ENCODE peak calls at places on chromosome 16, in nine cellular contexts. W is astrocyte of the spinal cord; A is CD4-positive, alpha-beta T cell; L is mesothelial cell of epicardium; E is CD8-positive, alpha-beta T cell; F is GM13977; T is bronchial epithelial cell; U is cardiac fibroblast; C is B cell. Y is an unnamed sample.

GRCh38 chr16:83392743-83393142 is 415.0 kb upstream of the HSBP1 start:
- DNase-seq in U (no peak), A (no peak), E (no peak), L (no peak), C (no peak), T (no peak), F (no peak), W (no peak), Y (no peak)

GRCh38 chr16:66265556-66266133 is 100.8 kb upstream of the CDH5 start:
- DNase-seq in A (peak), L (peak), F (no peak), U (no peak), T (no peak), C (no peak), W (no peak), E (no peak), Y (no peak)

GRCh38 chr16:14634389-14634725 is 1.6 kb downstream of the BFAR start:
- DNase-seq in U (no peak), F (no peak), T (no peak), C (no peak), W (no peak), A (no peak), L (no peak), E (no peak), Y (no peak)

GRCh38 chr16:47317465-47318240 is 143.2 kb downstream of the ITFG1 start:
- DNase-seq in C (no peak), A (no peak), L (no peak), T (no peak), E (no peak), W (no peak), U (no peak), F (no peak), Y (no peak)

GRCh38 chr16:22797551-22797950 is 16.4 kb upstream of the HS3ST2 start:
- DNase-seq in E (no peak), C (no peak), L (no peak), T (no peak), F (no peak), U (no peak), A (no peak), W (no peak), Y (no peak)

GRCh38 chr16:80231888-80232287 is 308.9 kb upstream of the DYNLRB2 start:
- DNase-seq in U (peak), F (peak), L (no peak), T (peak), W (peak), E (no peak), C (no peak), A (no peak), Y (no peak)

GRCh38 chr16:85924675-85925074 is 25.7 kb downstream of the IRF8 start:
- DNase-seq in U (peak), T (peak), F (no peak), A (no peak), L (no peak), C (no peak), E (no peak), W (no peak), Y (no peak)

GRCh38 chr16:3007059-3007956 is 5.4 kb upstream of the CLDN9 start:
- DNase-seq in U (no peak), A (no peak), F (peak), C (no peak), T (no peak), L (no peak), E (no peak), W (no peak), Y (no peak)

GRCh38 chr16:87096746-87097145 is 220.4 kb downstream of the C16orf95 start:
- DNase-seq in A (no peak), E (no peak), F (no peak), W (no peak), T (no peak), L (no peak), C (no peak), U (no peak), Y (no peak)

GRCh38 chr16:26645629-26646028 is 421.1 kb upstream of the C16orf82 start:
- DNase-seq in E (no peak), U (no peak), T (no peak), L (peak), W (no peak), F (no peak), A (peak), C (no peak), Y (no peak)
- TF ChIP-seq CTCF in E (no peak), U (no peak), T (no peak), L (peak), W (peak), F (peak), A (no peak), C (no peak), Y (peak)

GRCh38 chr16:67846063-67846319 is 742 bp upstream of the NUTF2 start:
- DNase-seq in U (no peak), F (no peak), T (no peak), A (no peak), L (no peak), W (no peak), E (no peak), C (no peak), Y (no peak)

GRCh38 chr16:67842509-67843342 is 606 bp downstream of the THAP11 start:
- DNase-seq in L (peak), F (peak), E (peak), T (no peak), C (peak), W (peak), A (peak), U (peak), Y (no peak)

GRCh38 chr16:67845291-67846062 is 1.3 kb upstream of the NUTF2 start:
- DNase-seq in W (no peak), A (no peak), E (no peak), U (no peak), F (no peak), C (no peak), L (no peak), T (no peak), Y (no peak)

GRCh38 chr16:67843343-67843765 is 1.2 kb downstream of the THAP11 start:
- DNase-seq in L (no peak), W (no peak), T (no peak), C (no peak), F (no peak), E (no peak), U (peak), A (no peak), Y (no peak)

GRCh38 chr16:67844441-67844840 is 2.3 kb upstream of the NUTF2 start:
- DNase-seq in L (no peak), A (no peak), U (peak), E (no peak), T (peak), C (no peak), W (no peak), F (no peak), Y (no peak)
- TF ChIP-seq CTCF in L (no peak), A (no peak), U (peak), E (no peak), T (peak), C (no peak), W (no peak), F (no peak), Y (no peak)

GRCh38 chr16:4682616-4683254 is 10.6 kb upstream of the NUDT16L1 start:
- DNase-seq in T (peak), E (no peak), W (peak), C (no peak), L (no peak), A (no peak), F (no peak), U (no peak), Y (no peak)
- TF ChIP-seq CTCF in T (peak), E (no peak), W (peak), C (peak), L (no peak), A (peak), F (peak), U (peak), Y (peak)

DNA sequence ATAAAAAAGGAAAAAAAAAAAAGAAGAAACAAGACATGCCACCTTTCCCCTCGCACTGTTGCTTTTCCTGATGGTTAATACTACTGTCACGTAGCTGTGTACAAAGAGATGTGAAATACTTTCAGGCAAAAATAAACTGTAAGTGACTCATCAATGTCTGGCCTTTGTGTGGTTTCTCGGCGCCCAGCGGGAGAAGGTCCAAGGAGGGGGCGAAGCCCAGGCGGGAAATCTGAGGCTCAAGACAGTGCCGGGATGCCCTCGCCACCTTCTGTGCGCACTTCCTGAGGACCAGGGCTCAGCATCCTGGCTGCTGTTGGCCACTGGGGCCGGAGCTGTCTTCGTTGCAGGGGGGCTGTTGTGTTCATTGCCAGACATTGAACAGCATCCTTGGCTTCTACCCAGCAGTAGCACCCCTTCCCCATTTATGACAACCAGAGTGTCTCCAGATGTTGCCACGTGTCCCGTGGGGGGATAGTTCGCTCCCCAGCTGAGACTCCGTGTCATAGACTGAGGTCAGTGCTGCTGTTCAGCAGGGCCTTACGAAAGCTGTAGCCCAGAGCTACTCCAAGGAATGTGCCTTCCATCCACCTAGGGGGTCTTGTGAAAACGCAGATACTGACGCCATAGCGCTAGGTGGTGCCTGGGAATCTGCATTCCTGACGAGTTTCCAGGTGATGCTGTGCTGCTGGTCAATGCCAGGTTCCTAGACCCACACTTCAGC is 67.3 kb upstream of the PLCG2 start:
- DNase-seq in L (no peak), U (peak), F (no peak), E (no peak), C (no peak), A (no peak), W (peak), T (peak), Y (no peak)
- TF ChIP-seq CTCF in L (no peak), U (no peak), F (no peak), E (no peak), C (no peak), A (no peak), W (no peak), T (no peak), Y (no peak)

GRCh38 chr16:10942352-10943297 is at the start of gene DEXI:
- DNase-seq in L (peak), C (peak), T (peak), F (peak), A (peak), W (peak), U (peak), E (peak), Y (peak)
- TF ChIP-seq CTCF in L (peak), C (peak), T (no peak), F (peak), A (no peak), W (no peak), U (no peak), E (no peak), Y (no peak)

GRCh38 chr16:89294486-89294885 is 77.0 kb downstream of the ZNF778 start:
- DNase-seq in E (no peak), C (no peak), W (no peak), F (no peak), T (no peak), U (no peak), L (no peak), A (no peak), Y (no peak)

GRCh38 chr16:89295071-89295900 is 77.8 kb downstream of the ZNF778 start:
- DNase-seq in T (no peak), W (no peak), L (no peak), F (no peak), U (no peak), E (no peak), C (no peak), A (no peak), Y (no peak)

GRCh38 chr16:89291776-89292175 is 74.3 kb downstream of the ZNF778 start:
- DNase-seq in L (no peak), E (no peak), C (no peak), U (no peak), T (no peak), A (no peak), F (no peak), W (no peak), Y (no peak)

GRCh38 chr16:89292443-89293078 is 75.1 kb downstream of the ZNF778 start:
- DNase-seq in T (no peak), U (no peak), W (no peak), A (no peak), F (no peak), C (no peak), E (no peak), L (no peak), Y (no peak)

DNA sequence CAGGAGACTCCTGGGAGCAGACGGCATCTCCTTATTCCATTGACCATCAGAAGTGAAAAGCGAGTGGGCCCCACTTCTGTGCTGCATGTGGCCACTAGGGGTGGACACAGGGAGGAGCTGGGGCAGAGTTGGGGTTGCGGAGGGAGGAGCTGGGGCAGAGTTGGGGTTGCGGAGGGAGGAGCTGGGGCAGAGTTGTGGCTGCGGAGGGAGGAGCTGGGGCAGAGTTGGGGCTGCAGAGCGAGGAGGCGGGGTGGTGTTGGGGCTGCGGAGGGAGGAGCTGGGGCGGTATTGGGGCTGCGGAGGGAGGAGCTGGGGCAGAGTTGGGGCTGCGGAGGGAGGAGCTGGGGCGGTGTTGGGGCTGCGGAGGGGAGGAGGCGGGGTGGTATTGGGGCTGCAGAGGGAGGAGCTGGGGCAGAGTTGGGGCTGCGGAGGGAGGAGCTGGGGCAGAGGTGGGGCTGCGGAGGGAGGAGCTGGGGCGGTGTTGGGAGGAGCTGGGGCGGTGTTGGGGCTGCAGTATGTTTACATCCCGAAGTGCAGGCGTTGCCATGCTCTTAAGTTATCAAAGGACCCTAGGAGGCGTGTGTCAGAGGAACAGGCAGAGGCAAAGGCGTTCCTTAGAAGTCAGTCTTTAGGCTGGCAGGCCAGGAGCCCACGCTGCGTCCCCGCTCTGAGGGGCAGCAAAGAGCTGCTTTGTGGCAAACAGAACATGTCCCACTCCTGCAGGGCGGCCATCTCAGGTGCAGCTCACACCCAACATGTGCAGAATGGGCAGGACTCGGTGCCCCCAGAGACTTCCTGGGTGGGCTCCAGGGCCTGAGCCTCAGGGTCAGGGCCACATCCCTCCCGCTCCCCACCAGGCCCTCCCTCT is 76.0 kb downstream of the ZNF778 start:
- DNase-seq in E (no peak), W (no peak), F (no peak), U (no peak), C (no peak), A (no peak), T (no peak), L (no peak), Y (no peak)
- TF ChIP-seq CTCF in E (no peak), W (no peak), F (no peak), U (no peak), C (no peak), A (no peak), T (no peak), L (no peak), Y (no peak)

DNA sequence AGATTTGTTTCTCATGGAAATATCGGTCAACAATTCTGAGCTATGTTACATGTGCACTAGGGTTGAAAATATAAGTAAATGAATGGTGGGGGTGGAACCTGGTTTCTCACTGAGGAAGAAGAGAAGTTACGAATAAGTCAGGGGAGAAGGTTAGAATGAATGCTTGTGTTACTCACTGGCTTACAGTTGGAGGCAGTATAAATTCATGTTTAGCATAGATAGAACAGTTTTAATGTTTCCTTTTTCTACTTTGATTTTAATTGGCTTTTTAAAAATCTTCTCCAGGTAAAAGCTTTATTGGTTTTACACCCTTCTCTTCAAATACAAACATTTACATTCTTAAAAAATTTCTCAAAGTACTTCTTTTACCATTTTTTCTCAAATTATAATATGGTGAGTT is 1113.7 kb downstream of the CDH11 start:
- DNase-seq in F (no peak), W (no peak), T (no peak), C (no peak), U (no peak), E (no peak), L (no peak), A (no peak), Y (no peak)
- TF ChIP-seq CTCF in F (no peak), W (peak), T (no peak), C (no peak), U (no peak), E (no peak), L (no peak), A (no peak), Y (no peak)

DNA sequence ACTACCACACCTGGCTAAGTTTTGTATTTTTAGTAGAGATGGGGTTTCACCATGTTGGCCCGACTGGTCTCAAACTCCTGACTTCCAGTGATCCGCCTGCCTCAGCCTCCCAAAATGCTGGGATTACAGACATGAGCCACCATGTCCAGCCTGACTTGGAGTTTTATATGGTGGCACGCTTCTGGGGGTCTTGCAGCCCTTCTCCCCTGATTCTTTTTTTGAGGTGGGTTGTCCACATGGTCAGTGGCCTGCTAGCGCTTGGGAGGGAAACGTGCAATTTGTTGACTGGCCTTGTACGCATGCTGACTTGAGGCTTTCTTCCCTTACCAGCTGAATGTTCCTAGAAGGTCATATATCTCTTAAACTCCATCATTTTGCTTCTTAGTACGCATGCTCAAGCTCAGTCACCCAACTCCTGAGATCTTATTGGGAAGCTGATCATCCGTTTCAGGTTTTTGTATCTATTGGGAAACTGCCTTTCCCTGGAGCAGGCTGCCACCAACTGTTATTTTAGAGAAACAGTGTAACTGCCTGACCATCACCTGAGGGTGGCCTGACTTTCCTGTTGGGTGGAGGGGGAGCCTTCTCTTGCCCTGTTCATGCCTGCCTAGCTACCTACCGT is 13.7 kb upstream of the LDHD start:
- DNase-seq in L (no peak), W (no peak), F (no peak), U (no peak), T (no peak), A (no peak), C (no peak), E (no peak), Y (no peak)
- TF ChIP-seq CTCF in L (no peak), W (peak), F (no peak), U (no peak), T (no peak), A (no peak), C (no peak), E (no peak), Y (peak)

GRCh38 chr16:35181422-35182030 is 1722.1 kb downstream of the TP53TG3F start:
- DNase-seq in F (no peak), L (no peak), C (no peak), A (no peak), T (no peak), E (no peak), W (no peak), U (no peak), Y (no peak)

GRCh38 chr16:35182943-35183550 is 1723.6 kb downstream of the TP53TG3F start:
- DNase-seq in F (no peak), U (no peak), W (no peak), E (no peak), C (no peak), L (no peak), T (no peak), A (no peak), Y (no peak)

GRCh38 chr16:35180970-35181369 is 1721.6 kb downstream of the TP53TG3F start:
- DNase-seq in L (no peak), U (no peak), T (no peak), E (no peak), A (no peak), F (no peak), W (no peak), C (no peak), Y (no peak)

GRCh38 chr16:35184356-35184870 is 1725.0 kb downstream of the TP53TG3F start:
- DNase-seq in F (no peak), L (no peak), A (no peak), T (no peak), W (no peak), U (no peak), C (no peak), E (no peak), Y (no peak)

DNA sequence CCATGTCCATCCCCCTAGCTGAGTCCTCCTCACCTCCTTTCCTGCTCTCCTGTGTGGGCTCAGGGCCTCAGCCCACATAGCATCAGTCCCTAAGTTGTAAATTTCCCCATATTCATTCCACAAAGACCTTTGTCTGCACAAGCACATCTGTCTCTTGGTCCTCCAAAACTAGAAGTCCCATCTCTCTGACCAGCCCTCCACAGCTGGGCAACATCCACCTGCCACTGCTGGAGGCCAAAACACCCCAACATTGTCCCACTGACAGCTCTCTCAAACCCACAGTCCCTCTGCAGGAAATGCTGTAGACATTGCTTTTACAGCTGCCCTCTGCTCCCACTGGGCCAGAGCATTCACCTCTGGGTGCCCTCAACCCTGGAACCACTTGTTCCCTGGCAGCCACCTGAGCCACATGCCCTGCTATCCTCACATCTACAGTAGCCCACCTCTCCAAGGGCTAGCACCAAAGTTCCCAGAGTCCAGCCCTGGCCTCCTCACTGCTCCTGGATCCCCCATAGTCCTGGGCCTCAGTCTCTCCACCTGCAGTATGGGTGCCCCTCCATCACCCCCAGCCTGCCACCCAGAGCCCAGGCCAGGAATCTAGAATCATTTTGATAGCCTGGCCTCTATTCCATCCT is 1722.7 kb downstream of the TP53TG3F start:
- DNase-seq in E (no peak), W (no peak), C (no peak), U (no peak), A (no peak), F (no peak), L (no peak), T (no peak), Y (no peak)
- TF ChIP-seq CTCF in E (no peak), W (no peak), C (no peak), U (no peak), A (no peak), F (no peak), L (no peak), T (no peak), Y (no peak)